ENCODE peak calls at places on chromosome 17, in four cellular contexts. Z, T, W and B are unnamed samples.

GRCh38 chr17:74045608-74046007 is 157.9 kb upstream of the RPL38 start:
- DNase-seq in W (no peak), Z (no peak), T (no peak), B (no peak)

GRCh38 chr17:39252788-39253460 is 27.2 kb upstream of the STAC2 start:
- DNase-seq in T (no peak), Z (no peak), W (no peak), B (no peak)

GRCh38 chr17:40018211-40019121 is 3.2 kb downstream of the CSF3 start:
- DNase-seq in W (peak), T (no peak), Z (no peak), B (peak)

GRCh38 chr17:62916684-62917571 is 49.1 kb upstream of the TANC2 start:
- DNase-seq in W (no peak), T (no peak), Z (no peak), B (no peak)

GRCh38 chr17:1931759-1932579 is 93.2 kb downstream of the RTN4RL1 start:
- DNase-seq in Z (no peak), W (no peak), T (peak), B (no peak)

GRCh38 chr17:352421-353212 is at the start of gene RPH3AL:
- DNase-seq in Z (no peak), W (no peak), T (peak), B (no peak)

GRCh38 chr17:59378621-59379194 is 47.3 kb downstream of the YPEL2 start:
- DNase-seq in W (no peak), Z (no peak), T (no peak), B (no peak)

GRCh38 chr17:1090454-1091189 is 89.2 kb downstream of the ABR start:
- DNase-seq in W (no peak), Z (no peak), T (no peak), B (no peak)

GRCh38 chr17:45123930-45124796 is 8.2 kb downstream of the PLCD3 start:
- DNase-seq in W (no peak), Z (peak), T (peak), B (peak)

GRCh38 chr17:14150604-14151003 is 81.3 kb downstream of the COX10 start:
- DNase-seq in W (no peak), Z (no peak), T (no peak), B (no peak)

GRCh38 chr17:74536890-74537289 is 5.6 kb upstream of the CD300LB start:
- DNase-seq in Z (no peak), W (no peak), T (no peak), B (no peak)

GRCh38 chr17:32907583-32907982 is 20.4 kb upstream of the TMEM98 start:
- DNase-seq in W (no peak), T (no peak), Z (no peak), B (no peak)

GRCh38 chr17:27236710-27237315 is 57.1 kb upstream of the WSB1 start:
- DNase-seq in T (peak), W (no peak), Z (no peak), B (peak)

GRCh38 chr17:30379303-30380105 is 777 bp downstream of the CPD start:
- DNase-seq in Z (no peak), W (no peak), T (no peak), B (peak)

GRCh38 chr17:372157-373152 is 19.8 kb upstream of the RPH3AL start:
- DNase-seq in W (no peak), T (no peak), Z (no peak), B (no peak)

DNA sequence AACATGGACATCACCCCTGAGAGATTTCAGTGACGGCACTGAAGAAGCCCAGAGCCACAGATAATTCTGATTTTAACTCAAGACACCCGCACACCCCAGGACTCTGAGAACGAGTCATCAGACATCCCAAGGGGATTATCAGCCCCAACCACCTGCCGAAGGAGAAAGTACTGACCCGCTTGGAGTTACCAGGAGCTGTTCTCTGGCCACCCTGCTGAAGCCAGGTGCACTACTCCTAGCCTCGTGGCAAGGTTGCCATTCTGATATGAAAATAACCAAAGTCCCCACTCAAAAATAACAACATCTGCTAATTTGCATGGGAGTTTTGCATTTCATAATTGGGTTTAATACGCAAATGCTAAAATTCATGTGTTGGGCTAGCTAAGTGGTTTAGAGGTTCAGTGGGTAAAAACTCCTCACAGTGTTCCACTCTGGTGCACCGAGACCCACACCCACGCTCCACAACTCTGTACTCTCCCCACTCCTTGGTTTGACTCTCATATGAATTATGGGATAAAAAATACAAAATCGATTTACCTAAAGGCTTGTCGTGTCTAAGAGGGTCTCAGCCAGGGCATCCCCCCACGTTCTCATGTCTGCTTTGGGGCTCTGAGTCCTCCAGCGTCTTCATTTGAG is 143.0 kb upstream of the NOL11 start:
- DNase-seq in W (no peak), T (no peak), Z (no peak), B (no peak)
- TF ChIP-seq GABPA in W (no peak), T (no peak), Z (no peak), B (no peak)

GRCh38 chr17:16381496-16381820 is 567 bp downstream of the UBB start:
- DNase-seq in T (no peak), W (no peak), Z (no peak), B (no peak)
- H3K4me3 ChIP-seq in T (peak), W (peak), Z (peak), B (peak)

GRCh38 chr17:31488264-31488981 is 96.9 kb downstream of the RAB11FIP4 start:
- DNase-seq in T (no peak), Z (no peak), W (no peak), B (peak)
- TF ChIP-seq GABPA in T (no peak), Z (no peak), W (no peak), B (no peak)

GRCh38 chr17:77698903-77699615 is 259.4 kb upstream of the TNRC6C start:
- DNase-seq in W (no peak), Z (no peak), T (no peak), B (no peak)

GRCh38 chr17:77696151-77696719 is 262.3 kb upstream of the TNRC6C start:
- DNase-seq in T (no peak), Z (no peak), W (no peak), B (peak)

GRCh38 chr17:77697480-77698400 is 260.8 kb upstream of the TNRC6C start:
- DNase-seq in Z (no peak), W (no peak), T (no peak), B (peak)

GRCh38 chr17:77695386-77695785 is 263.1 kb upstream of the TNRC6C start:
- DNase-seq in Z (no peak), T (no peak), W (no peak), B (no peak)

DNA sequence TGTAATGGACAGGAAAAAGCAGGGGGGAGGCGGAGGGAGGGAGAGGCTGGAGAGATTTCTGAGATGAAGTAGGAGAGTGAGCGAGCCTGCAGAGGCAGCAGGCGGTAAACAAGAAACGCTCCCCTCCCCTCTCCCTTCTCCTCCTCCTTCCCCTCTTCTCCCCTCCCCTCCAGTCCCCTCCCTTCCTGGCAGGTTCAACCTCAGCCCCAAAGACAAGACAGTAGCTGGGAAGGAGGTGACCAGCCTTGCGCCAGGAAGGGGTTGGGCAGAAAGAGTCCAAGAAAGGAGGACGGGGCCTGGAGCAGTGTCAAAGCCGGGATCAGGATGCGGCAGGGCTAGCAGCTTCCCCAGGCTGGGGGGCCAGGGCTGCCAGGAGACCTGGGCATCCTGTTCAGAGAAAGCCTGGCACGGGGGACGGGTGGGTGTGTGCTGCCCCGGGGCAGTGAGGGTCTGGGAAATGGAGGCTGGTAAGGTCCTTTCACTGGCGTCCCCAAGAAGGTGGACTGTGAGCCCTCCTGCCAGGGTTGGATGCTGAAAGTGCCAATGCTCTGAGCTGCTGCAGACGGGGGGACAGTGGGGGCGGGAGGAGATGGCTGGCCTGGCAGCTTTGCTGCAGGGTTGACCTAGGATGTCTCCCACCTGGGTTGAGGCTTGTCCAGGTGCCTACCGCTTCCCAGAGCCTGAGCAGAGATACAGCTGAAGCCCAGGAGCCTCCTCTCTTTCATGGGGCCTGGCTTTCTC is 261.6 kb upstream of the TNRC6C start:
- DNase-seq in W (no peak), Z (no peak), T (no peak), B (peak)
- H3K4me3 ChIP-seq in W (peak), Z (no peak), T (no peak), B (no peak)

GRCh38 chr17:51165680-51166197 is 472 bp upstream of the NME2 start:
- DNase-seq in W (no peak), T (no peak), Z (no peak), B (peak)
- TF ChIP-seq GABPA in W (no peak), T (no peak), Z (no peak), B (no peak)

GRCh38 chr17:34580685-34581445 is 1.5 kb downstream of the TMEM132E start:
- DNase-seq in W (no peak), T (no peak), Z (no peak), B (peak)

GRCh38 chr17:34579979-34580684 is 750 bp downstream of the TMEM132E start:
- DNase-seq in T (no peak), W (no peak), Z (no peak), B (peak)

GRCh38 chr17:34582901-34583245 is 3.5 kb downstream of the TMEM132E start:
- DNase-seq in W (no peak), T (no peak), Z (no peak), B (no peak)

GRCh38 chr17:34582185-34582900 is 3.0 kb downstream of the TMEM132E start:
- DNase-seq in W (no peak), T (no peak), Z (no peak), B (peak)

DNA sequence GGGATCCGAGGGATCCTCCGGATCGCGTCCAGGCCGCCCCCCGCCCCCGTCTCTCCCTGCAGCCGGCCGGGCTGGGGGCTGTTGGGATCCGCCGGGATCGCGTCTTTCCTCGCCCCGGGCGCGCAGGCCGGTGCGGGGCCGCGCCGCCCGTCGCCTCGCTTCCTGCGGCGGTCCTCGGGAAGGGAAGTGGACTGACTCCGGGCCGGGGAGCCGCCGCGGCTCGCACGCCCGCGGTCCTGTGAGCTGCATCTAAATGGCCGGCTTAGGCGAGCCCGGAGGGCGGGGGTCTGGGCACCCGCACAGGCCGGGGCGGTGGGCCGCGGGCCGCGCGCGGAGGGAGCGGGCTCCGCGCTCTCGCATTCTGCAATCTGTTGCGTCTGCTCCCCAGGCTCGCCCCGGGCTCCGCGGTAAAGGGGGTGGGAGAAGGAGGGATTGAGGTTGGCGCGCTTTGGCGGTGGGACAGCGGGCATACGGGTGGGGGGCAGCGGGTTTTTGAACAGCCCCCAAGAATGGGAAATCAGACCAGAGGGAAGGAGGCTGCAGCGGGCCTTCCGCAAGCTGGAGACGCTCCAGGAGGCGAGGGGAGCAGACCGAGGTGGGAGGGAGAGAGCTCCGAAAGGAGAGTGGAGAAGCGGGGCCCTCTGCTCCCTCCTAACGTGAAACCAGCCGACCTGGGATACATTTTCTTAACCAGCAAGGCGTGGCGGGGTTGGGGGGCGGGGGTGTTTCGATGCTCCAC is 2.2 kb downstream of the TMEM132E start:
- DNase-seq in Z (no peak), W (no peak), T (no peak), B (peak)
- H3K4me3 ChIP-seq in Z (no peak), W (peak), T (no peak), B (no peak)

DNA sequence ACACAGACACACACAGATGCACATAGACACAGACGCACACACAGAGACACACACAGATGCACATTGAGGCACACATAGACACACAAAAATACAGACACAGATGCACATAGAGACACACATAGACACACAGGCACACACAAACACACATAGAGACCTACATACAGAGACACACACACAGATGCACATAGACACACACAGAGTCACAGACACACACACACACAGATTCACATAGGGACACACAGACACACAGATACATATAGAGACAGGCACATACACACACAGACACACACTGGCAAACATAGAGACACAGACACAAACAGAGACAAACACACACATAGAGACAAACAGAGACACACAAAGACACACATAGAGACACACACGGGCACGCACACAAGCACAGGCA is 9.9 kb upstream of the GCGR start:
- DNase-seq in T (no peak), Z (no peak), W (no peak), B (no peak)
- TF ChIP-seq GABPA in T (no peak), Z (no peak), W (no peak), B (no peak)

GRCh38 chr17:76542566-76542971 is 2.7 kb downstream of the PRCD start:
- DNase-seq in W (no peak), Z (no peak), T (no peak), B (no peak)

GRCh38 chr17:76539631-76540271 is at the start of gene PRCD:
- DNase-seq in T (no peak), Z (no peak), W (no peak), B (peak)

GRCh38 chr17:76538941-76539340 is 903 bp upstream of the PRCD start:
- DNase-seq in W (no peak), T (no peak), Z (no peak), B (no peak)

GRCh38 chr17:76541739-76542450 is 2.1 kb downstream of the PRCD start:
- DNase-seq in W (no peak), Z (no peak), T (no peak), B (no peak)

DNA sequence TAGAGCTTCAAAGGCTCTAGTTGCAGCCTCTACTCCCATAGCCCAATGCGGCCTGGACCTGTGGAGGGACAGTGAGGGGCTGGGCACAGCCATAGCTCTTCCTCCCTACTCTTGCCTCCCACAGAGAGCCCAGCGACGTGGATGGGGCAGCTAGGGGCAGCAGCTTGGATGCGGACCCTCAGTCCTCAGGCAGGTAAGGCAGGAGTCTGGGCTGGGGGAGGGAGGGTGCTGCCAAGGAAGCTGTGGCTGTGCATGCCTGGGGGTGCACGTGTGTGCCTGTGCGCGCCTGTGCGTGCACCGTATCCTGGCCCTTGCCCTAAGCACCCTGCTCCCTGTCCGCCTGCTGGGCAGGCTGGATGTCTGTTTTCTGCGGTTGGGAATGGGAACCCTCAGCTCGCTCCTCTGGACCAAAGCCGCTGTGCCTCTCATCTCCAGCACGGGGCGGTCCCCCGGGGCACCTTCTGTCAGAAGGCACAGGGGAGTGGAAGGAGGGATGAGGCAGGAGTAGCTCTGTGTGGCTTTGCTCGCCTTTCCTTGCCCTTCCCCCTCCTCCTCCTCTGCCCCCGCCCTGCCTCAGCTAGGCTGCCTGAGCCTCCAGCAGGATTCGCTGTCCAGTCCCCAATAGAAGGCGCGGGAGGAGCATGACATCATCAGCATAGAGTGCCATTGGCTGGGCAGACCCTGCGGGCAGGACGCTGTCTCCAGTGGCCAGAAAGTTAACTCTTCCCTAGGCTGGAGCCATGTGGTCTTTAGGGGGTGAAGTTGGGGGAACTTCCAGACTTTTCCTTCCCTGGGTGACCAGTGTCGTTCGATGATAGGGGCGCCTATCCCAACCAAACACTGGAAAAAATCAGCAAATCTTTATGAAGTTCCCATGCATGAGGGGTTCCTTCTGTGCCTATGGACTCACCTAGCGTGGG is 797 bp downstream of the PRCD start:
- DNase-seq in W (peak), Z (no peak), T (peak), B (peak)
- H3K4me3 ChIP-seq in W (peak), Z (no peak), T (no peak), B (peak)

GRCh38 chr17:82315703-82316358 is 1.6 kb downstream of the CD7 start:
- DNase-seq in W (no peak), T (no peak), Z (no peak), B (no peak)
- TF ChIP-seq GABPA in W (no peak), T (no peak), Z (no peak), B (no peak)

DNA sequence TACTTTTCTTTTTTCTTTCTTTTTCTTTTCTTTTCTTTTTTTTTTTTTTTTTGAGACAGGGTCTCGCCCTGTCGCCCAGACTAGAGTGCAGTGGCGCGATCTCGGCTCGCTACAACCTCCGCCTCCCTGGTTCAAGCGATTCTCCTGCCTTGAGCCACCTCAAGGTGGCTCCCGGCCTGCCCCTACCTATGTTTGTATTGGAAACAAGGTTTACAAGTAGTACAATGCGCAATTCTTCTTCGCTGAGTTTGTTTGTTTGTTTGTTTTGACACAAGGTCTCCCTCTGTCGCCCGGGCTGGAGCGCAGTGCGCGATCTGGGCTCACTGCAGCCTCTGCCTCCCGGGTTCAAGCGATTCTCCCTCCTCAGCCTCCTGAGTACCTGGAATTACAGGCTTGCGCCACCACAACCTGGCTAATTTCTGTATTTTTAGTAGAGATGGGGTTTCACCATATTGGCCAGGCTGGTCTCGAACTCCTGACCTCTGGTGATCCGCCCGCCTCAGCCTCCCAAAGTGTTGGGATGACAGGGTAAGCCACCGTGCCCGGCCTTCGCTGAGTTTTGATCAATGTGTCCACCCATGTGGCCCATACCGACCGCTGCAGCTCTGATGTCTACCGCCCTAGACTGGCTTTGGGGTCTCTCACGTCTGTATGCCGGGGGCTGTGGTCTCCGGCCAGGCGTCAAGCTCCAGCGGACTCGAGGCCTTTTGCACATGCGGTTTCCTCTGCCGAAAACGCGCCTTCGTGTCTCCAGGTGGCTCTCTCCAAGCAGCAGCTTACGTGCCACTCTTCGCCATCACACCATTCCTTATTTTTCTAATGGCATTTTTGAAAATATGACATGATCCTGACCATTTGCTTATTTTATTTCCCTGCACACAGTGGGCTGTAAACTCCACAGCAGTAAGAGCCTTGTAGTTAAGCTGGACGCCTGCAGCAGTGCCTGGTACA is 1.1 kb upstream of the YBX2 start:
- DNase-seq in Z (no peak), T (no peak), W (no peak), B (peak)
- H3K4me3 ChIP-seq in Z (no peak), T (no peak), W (peak), B (no peak)